ENCODE peak calls at places on chromosomes 3 and 15, in four cellular contexts. One of them, this sample, is unnamed.

GRCh38 chr3:51968175-51968681 is 974 bp upstream of the PCBP4 start:
- DNase-seq in small intestine: no peak
- DNase-seq in NCI-H2081: no peak
- DNase-seq in omental fat pad: no peak
- DNase-seq in this sample: no peak

GRCh38 chr3:63975705-63976104 is 47.6 kb downstream of the PSMD6 start:
- DNase-seq in omental fat pad: no peak
- DNase-seq in small intestine: no peak
- DNase-seq in NCI-H2081: no peak
- DNase-seq in this sample: no peak

GRCh38 chr3:62665627-62666433 is 209.4 kb downstream of the CADPS start:
- DNase-seq in NCI-H2081: peak
- DNase-seq in omental fat pad: no peak
- DNase-seq in small intestine: peak
- DNase-seq in this sample: peak

GRCh38 chr15:72047020-72047419 is 70.9 kb downstream of the MYO9A start:
- DNase-seq in small intestine: no peak
- DNase-seq in omental fat pad: no peak
- DNase-seq in NCI-H2081: no peak
- DNase-seq in this sample: no peak

GRCh38 chr3:142844339-142844977 is 44.4 kb downstream of the PCOLCE2 start:
- DNase-seq in NCI-H2081: peak
- DNase-seq in small intestine: peak
- DNase-seq in omental fat pad: no peak
- DNase-seq in this sample: no peak

GRCh38 chr3:194046995-194047681 is 88.8 kb upstream of the HES1 start:
- DNase-seq in small intestine: peak
- DNase-seq in omental fat pad: no peak
- DNase-seq in NCI-H2081: peak
- DNase-seq in this sample: peak

GRCh38 chr3:187678869-187679268 is 8.7 kb upstream of the SST start:
- DNase-seq in omental fat pad: no peak
- DNase-seq in NCI-H2081: peak
- DNase-seq in small intestine: peak
- DNase-seq in this sample: peak

GRCh38 chr3:72702390-72702789 is 145.9 kb downstream of the SHQ1 start:
- DNase-seq in small intestine: no peak
- DNase-seq in omental fat pad: no peak
- DNase-seq in NCI-H2081: no peak
- DNase-seq in this sample: no peak

GRCh38 chr3:63724987-63725386 is 72.5 kb downstream of the SNTN start:
- DNase-seq in NCI-H2081: no peak
- DNase-seq in omental fat pad: no peak
- DNase-seq in small intestine: no peak
- DNase-seq in this sample: no peak

GRCh38 chr3:184601576-184602405 is 40.2 kb downstream of the EPHB3 start:
- DNase-seq in omental fat pad: no peak
- DNase-seq in small intestine: no peak
- DNase-seq in NCI-H2081: no peak
- DNase-seq in this sample: no peak

GRCh38 chr3:63911901-63912767 is at the start of gene SCAANT1:
- DNase-seq in NCI-H2081: peak
- DNase-seq in omental fat pad: peak
- DNase-seq in small intestine: peak
- DNase-seq in this sample: peak

GRCh38 chr3:69181592-69182211 is 59.3 kb upstream of the LMOD3 start:
- DNase-seq in small intestine: peak
- DNase-seq in NCI-H2081: no peak
- DNase-seq in omental fat pad: no peak
- DNase-seq in this sample: peak

GRCh38 chr3:42780398-42780797 is 7.3 kb upstream of the CCDC13 start:
- DNase-seq in NCI-H2081: no peak
- DNase-seq in omental fat pad: no peak
- DNase-seq in small intestine: no peak
- DNase-seq in this sample: no peak

GRCh38 chr3:17258823-17259436 is 374.2 kb downstream of the PLCL2 start:
- DNase-seq in small intestine: peak
- DNase-seq in NCI-H2081: peak
- DNase-seq in omental fat pad: no peak
- DNase-seq in this sample: no peak

GRCh38 chr15:69904296-69904560 is 193.5 kb downstream of the TLE3 start:
- DNase-seq in omental fat pad: no peak
- DNase-seq in NCI-H2081: no peak
- DNase-seq in small intestine: no peak
- DNase-seq in this sample: no peak

GRCh38 chr3:196737655-196738054 is 2.0 kb upstream of the PAK2 start:
- DNase-seq in omental fat pad: no peak
- DNase-seq in NCI-H2081: no peak
- DNase-seq in small intestine: no peak
- DNase-seq in this sample: no peak

GRCh38 chr15:51191072-51191665 is 96.5 kb upstream of the TNFAIP8L3 start:
- DNase-seq in omental fat pad: no peak
- DNase-seq in small intestine: no peak
- DNase-seq in NCI-H2081: no peak
- DNase-seq in this sample: no peak

GRCh38 chr3:168878655-168879054 is 782.9 kb upstream of the GOLIM4 start:
- DNase-seq in small intestine: no peak
- DNase-seq in omental fat pad: no peak
- DNase-seq in NCI-H2081: no peak
- DNase-seq in this sample: no peak

GRCh38 chr3:88440701-88441100 is 290.9 kb downstream of the C3orf38 start:
- DNase-seq in small intestine: no peak
- DNase-seq in omental fat pad: no peak
- DNase-seq in NCI-H2081: no peak
- DNase-seq in this sample: no peak

GRCh38 chr3:17655743-17656142 is 86.7 kb downstream of the TBC1D5 start:
- DNase-seq in NCI-H2081: no peak
- DNase-seq in small intestine: no peak
- DNase-seq in omental fat pad: no peak
- DNase-seq in this sample: no peak

GRCh38 chr15:85973584-85974347 is 105.9 kb upstream of the AGBL1 start:
- DNase-seq in NCI-H2081: no peak
- DNase-seq in small intestine: no peak
- DNase-seq in omental fat pad: no peak
- DNase-seq in this sample: no peak

GRCh38 chr3:48656061-48656840 is 6.4 kb downstream of the CELSR3 start:
- DNase-seq in small intestine: peak
- DNase-seq in omental fat pad: peak
- DNase-seq in NCI-H2081: no peak
- DNase-seq in this sample: peak

GRCh38 chr15:64558460-64559179 is 98.2 kb downstream of the ZNF609 start:
- DNase-seq in small intestine: peak
- DNase-seq in omental fat pad: no peak
- DNase-seq in NCI-H2081: no peak
- DNase-seq in this sample: no peak

GRCh38 chr3:25532763-25533162 is 104.7 kb downstream of the RARB start:
- DNase-seq in NCI-H2081: no peak
- DNase-seq in small intestine: peak
- DNase-seq in omental fat pad: no peak
- DNase-seq in this sample: no peak

GRCh38 chr3:87987952-87988351 is 70.9 kb downstream of the CGGBP1 start:
- DNase-seq in omental fat pad: no peak
- DNase-seq in NCI-H2081: no peak
- DNase-seq in small intestine: no peak
- DNase-seq in this sample: no peak

GRCh38 chr3:43647331-43648166 is 25.7 kb upstream of the ANO10 start:
- DNase-seq in small intestine: peak
- DNase-seq in NCI-H2081: no peak
- DNase-seq in omental fat pad: no peak
- DNase-seq in this sample: no peak

GRCh38 chr3:57127849-57128566 is 37.1 kb downstream of the IL17RD start:
- DNase-seq in omental fat pad: no peak
- DNase-seq in small intestine: no peak
- DNase-seq in NCI-H2081: no peak
- DNase-seq in this sample: no peak

GRCh38 chr15:78399081-78399480 is 38.9 kb upstream of the IREB2 start:
- DNase-seq in small intestine: no peak
- DNase-seq in omental fat pad: no peak
- DNase-seq in NCI-H2081: no peak
- DNase-seq in this sample: no peak

GRCh38 chr3:39279745-39280517 is at the start of gene CX3CR1:
- DNase-seq in small intestine: no peak
- DNase-seq in omental fat pad: no peak
- DNase-seq in NCI-H2081: no peak
- DNase-seq in this sample: no peak

GRCh38 chr3:138686771-138687221 is 78.2 kb downstream of the FAIM start:
- DNase-seq in NCI-H2081: peak
- DNase-seq in omental fat pad: no peak
- DNase-seq in small intestine: no peak
- DNase-seq in this sample: no peak

GRCh38 chr3:52289338-52289746 is 1.7 kb downstream of the GLYCTK start:
- DNase-seq in NCI-H2081: no peak
- DNase-seq in omental fat pad: no peak
- DNase-seq in small intestine: peak
- DNase-seq in this sample: peak

GRCh38 chr3:44989141-44989540 is 13.1 kb downstream of the EXOSC7 start:
- DNase-seq in NCI-H2081: no peak
- DNase-seq in omental fat pad: no peak
- DNase-seq in small intestine: no peak
- DNase-seq in this sample: no peak

GRCh38 chr3:191100516-191100915 is 98.5 kb upstream of the OSTN start:
- DNase-seq in small intestine: no peak
- DNase-seq in NCI-H2081: no peak
- DNase-seq in omental fat pad: no peak
- DNase-seq in this sample: no peak

GRCh38 chr15:82855286-82856092 is 46.1 kb downstream of the WHAMM start:
- DNase-seq in small intestine: no peak
- DNase-seq in omental fat pad: no peak
- DNase-seq in NCI-H2081: no peak
- DNase-seq in this sample: no peak

GRCh38 chr3:14388200-14388599 is 14.2 kb upstream of the SLC6A6 start:
- DNase-seq in NCI-H2081: no peak
- DNase-seq in omental fat pad: no peak
- DNase-seq in small intestine: no peak
- DNase-seq in this sample: no peak